ENCODE peak calls at places on chromosomes 4 and X, in five cellular contexts. I, K, J, Z and W are unnamed samples.

GRCh38 chr4:25258980-25259578 is 25.2 kb downstream of the PI4K2B start:
- DNase-seq in J (no peak), K (peak; percentile 67), I (no peak), Z (no peak), W (peak; percentile 34)

GRCh38 chrX:31609130-31609529 is 537.3 kb upstream of the FTHL17 start:
- DNase-seq in I (no peak), Z (no peak), K (peak; percentile 12), J (no peak), W (peak; percentile 91)

GRCh38 chr4:1235381-1236102 is 13.4 kb downstream of the CTBP1 start:
- DNase-seq in K (no peak), Z (peak; percentile 29), J (peak; percentile 41), I (no peak), W (no peak)

GRCh38 chr4:121155893-121156292 is 8.2 kb downstream of the TNIP3 start:
- DNase-seq in J (no peak), K (peak; percentile 86), Z (no peak), I (no peak), W (peak; percentile 88)

GRCh38 chrX:40573763-40574162 is 7.0 kb upstream of the ATP6AP2 start:
- DNase-seq in J (no peak), Z (no peak), K (peak; percentile 25), I (no peak), W (no peak)

GRCh38 chrX:3465017-3465416 is 118.6 kb upstream of the MXRA5 start:
- DNase-seq in I (no peak), K (no peak), J (no peak), Z (no peak), W (no peak)

GRCh38 chr4:176902710-176903323 is 110.1 kb upstream of the VEGFC start:
- DNase-seq in Z (no peak), I (no peak), K (peak; percentile 57), J (no peak), W (no peak)

GRCh38 chr4:139245590-139245989 is 34.4 kb downstream of the MGARP start:
- DNase-seq in Z (no peak), I (no peak), K (peak; percentile 42), J (no peak), W (no peak)

GRCh38 chrX:108091878-108092291 is 307 bp downstream of the ATG4A start:
- DNase-seq in I (no peak), Z (no peak), J (peak; percentile 62), K (no peak), W (no peak)

GRCh38 chr4:1050486-1051213 is 39.2 kb downstream of the FGFRL1 start:
- DNase-seq in I (no peak), K (peak; percentile 50), Z (peak; percentile 46), J (no peak), W (no peak)

GRCh38 chrX:31233941-31234496 is 162.2 kb upstream of the FTHL17 start:
- DNase-seq in K (no peak), J (no peak), Z (no peak), I (peak; percentile 16), W (no peak)

GRCh38 chr4:118881512-118882146 is 7.0 kb upstream of the SYNPO2 start:
- DNase-seq in I (no peak), J (no peak), K (no peak), Z (no peak), W (no peak)
- H3K27ac ChIP-seq in I (no peak overlapping the region), J (peak overlapping the region; percentile 6), K (no peak overlapping the region), Z (no peak overlapping the region), W (no peak overlapping the region)

GRCh38 chr4:122826596-122827257 is at the start of gene FGF2:
- DNase-seq in J (peak; percentile 79), K (peak; percentile 68), Z (peak; percentile 63), I (peak; percentile 33), W (peak; percentile 71)
- H3K27ac ChIP-seq in J (peak within 1 kb of the TSS; percentile 62), K (peak within 1 kb of the TSS; percentile 29), Z (peak within 1 kb of the TSS; percentile 16), I (peak within 1 kb of the TSS; percentile 92), W (no peak within 1 kb of the TSS)

GRCh38 chrX:154040307-154040756 is 20.6 kb upstream of the IRAK1 start:
- DNase-seq in J (no peak), Z (no peak), I (no peak), K (peak; percentile 11), W (peak; percentile 84)
- H3K27ac ChIP-seq in J (peak overlapping the region; percentile 70), Z (no peak overlapping the region), I (no peak overlapping the region), K (peak overlapping the region; percentile 7), W (no peak overlapping the region)

GRCh38 chrX:53458082-53458481 is 23.9 kb upstream of the HSD17B10 start:
- DNase-seq in J (no peak), K (no peak), Z (no peak), I (no peak), W (peak; percentile 20)
- H3K27ac ChIP-seq in J (no peak overlapping the region), K (no peak overlapping the region), Z (no peak overlapping the region), I (no peak overlapping the region), W (no peak overlapping the region)

GRCh38 chr4:74023709-74024108 is 14.8 kb downstream of the CXCL3 start:
- DNase-seq in Z (no peak), J (no peak), K (no peak), I (no peak), W (no peak)
- H3K27ac ChIP-seq in Z (no peak overlapping the region), J (no peak overlapping the region), K (no peak overlapping the region), I (no peak overlapping the region), W (no peak overlapping the region)

GRCh38 chr4:99202536-99202935 is 16.5 kb downstream of the ADH6 start:
- DNase-seq in Z (no peak), K (no peak), J (no peak), I (no peak), W (no peak)

GRCh38 chr4:99200148-99200547 is 18.9 kb downstream of the ADH6 start:
- DNase-seq in Z (no peak), I (no peak), J (no peak), K (no peak), W (no peak)

GRCh38 chr4:99201687-99202086 is 17.4 kb downstream of the ADH6 start:
- DNase-seq in K (no peak), Z (no peak), I (no peak), J (no peak), W (no peak)

GRCh38 chr4:99205104-99205979 is 13.7 kb downstream of the ADH6 start:
- DNase-seq in J (no peak), I (no peak), K (no peak), Z (no peak), W (peak; percentile 89)

GRCh38 chr4:99202094-99202493 is 17.0 kb downstream of the ADH6 start:
- DNase-seq in Z (no peak), J (no peak), K (no peak), I (no peak), W (no peak)
- H3K27ac ChIP-seq in Z (peak overlapping the region; percentile 58), J (peak overlapping the region; percentile 8), K (no peak overlapping the region), I (no peak overlapping the region), W (no peak overlapping the region)

GRCh38 chrX:71111851-71112468 is 583 bp upstream of the IL2RG start:
- DNase-seq in J (no peak), I (no peak), K (no peak), Z (peak; percentile 1), W (no peak)

GRCh38 chrX:71106427-71106826 is at the start of gene CXorf65:
- DNase-seq in K (no peak), J (no peak), I (no peak), Z (no peak), W (no peak)

GRCh38 chrX:71107245-71107644 is 705 bp upstream of the CXorf65 start:
- DNase-seq in I (no peak), K (no peak), Z (no peak), J (no peak), W (no peak)

GRCh38 chrX:71107762-71108360 is 1.3 kb upstream of the CXorf65 start:
- DNase-seq in K (no peak), Z (no peak), I (no peak), J (no peak), W (peak; percentile 4)

DNA sequence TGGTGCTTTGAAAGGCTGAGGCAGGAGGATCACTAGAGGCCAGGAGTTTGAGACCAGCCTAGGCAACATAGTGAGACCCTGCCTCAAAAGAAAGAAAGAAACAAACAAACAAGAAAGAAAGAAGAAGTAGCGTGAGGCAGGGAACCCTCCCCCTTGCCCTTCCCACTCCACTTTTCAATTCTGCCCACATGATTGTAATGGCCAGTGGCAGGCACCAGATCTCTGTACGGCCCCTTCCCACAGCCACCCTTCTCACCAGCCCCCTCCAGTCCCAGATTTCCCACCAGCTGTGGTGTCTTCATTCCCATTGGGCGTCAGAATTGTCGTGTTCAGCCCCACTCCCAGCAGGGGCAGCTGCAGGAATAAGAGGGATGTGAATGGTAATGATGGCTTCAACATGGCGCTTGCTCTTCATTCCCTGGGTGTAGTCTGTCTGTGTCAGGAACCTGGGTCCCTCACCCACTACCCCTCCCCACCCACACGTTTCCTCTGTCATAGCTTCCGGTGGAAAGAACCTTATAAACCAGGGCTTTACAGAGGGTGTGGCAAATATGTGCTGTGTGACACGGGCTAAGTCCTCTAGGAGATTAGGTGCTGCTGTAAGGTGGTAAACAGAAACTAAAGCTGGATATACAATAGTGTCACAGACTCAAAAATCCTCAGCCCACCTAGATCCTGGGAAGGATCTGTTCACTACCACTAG is at the start of gene IL2RG:
- DNase-seq in J (no peak), K (no peak), Z (peak; percentile 34), I (no peak), W (no peak)
- H3K27ac ChIP-seq in J (no peak within 1 kb of the TSS), K (no peak within 1 kb of the TSS), Z (peak within 1 kb of the TSS; percentile 40), I (no peak within 1 kb of the TSS), W (no peak within 1 kb of the TSS)